ENCODE peak calls at places on chromosome 22, in six cellular contexts. L is pancreas, J is upper lobe of left lung, Y is PC-9, X is testis, M is uterus. E is an unnamed sample. For H3K27me3, the result is how much of the 10 kb centered on the place peaks cover.

GRCh38 chr22:24694971-24695928 is 79.3 kb downstream of the PIWIL3 start:
- DNase-seq in X (no peak), Y (no peak), J (peak), L (no peak), M (no peak), E (no peak)

GRCh38 chr22:25749420-25750169 is 7.6 kb downstream of the MYO18B start:
- DNase-seq in M (no peak), X (no peak), Y (no peak), L (no peak), J (no peak), E (no peak)

GRCh38 chr22:46074771-46075551 is 75.4 kb upstream of the PPARA start:
- DNase-seq in J (peak), X (peak), M (peak), Y (no peak), L (peak), E (peak)

GRCh38 chr22:41831383-41831782 is 1.5 kb upstream of the SREBF2 start:
- DNase-seq in X (no peak), Y (no peak), L (no peak), M (no peak), J (no peak), E (no peak)

GRCh38 chr22:46029574-46030200 is 52.7 kb upstream of the WNT7B start:
- DNase-seq in X (no peak), J (peak), L (no peak), Y (no peak), M (peak), E (no peak)

GRCh38 chr22:31926969-31927368 is 17.4 kb upstream of the YWHAH start:
- DNase-seq in X (no peak), Y (no peak), J (no peak), L (no peak), M (no peak), E (no peak)

GRCh38 chr22:45537734-45538181 is 35.1 kb downstream of the FBLN1 start:
- DNase-seq in X (peak), M (peak), J (no peak), L (no peak), Y (no peak), E (peak)

GRCh38 chr22:29912605-29913398 is 29.8 kb downstream of the MTMR3 start:
- DNase-seq in X (no peak), J (no peak), Y (no peak), M (no peak), L (no peak), E (peak)

GRCh38 chr22:42892571-42893316 is 35.7 kb upstream of the ARFGAP3 start:
- DNase-seq in Y (no peak), X (no peak), L (peak), J (peak), M (no peak), E (no peak)

GRCh38 chr22:26708256-26709009 is 51.0 kb downstream of the MIAT start:
- DNase-seq in Y (no peak), X (no peak), L (no peak), M (no peak), J (no peak), E (no peak)

GRCh38 chr22:25966448-25966913 is 202.8 kb upstream of the SEZ6L start:
- DNase-seq in J (no peak), L (no peak), Y (no peak), M (no peak), X (no peak), E (no peak)

GRCh38 chr22:32444068-32444467 is 20.2 kb downstream of the BPIFC start:
- DNase-seq in M (no peak), L (no peak), X (peak), J (no peak), Y (peak), E (no peak)

GRCh38 chr22:23269441-23270211 is 89.3 kb downstream of the BCR start:
- DNase-seq in M (no peak), Y (no peak), J (no peak), X (no peak), L (no peak), E (no peak)

GRCh38 chr22:26502688-26503561 is 9.3 kb downstream of the TFIP11 start:
- DNase-seq in Y (no peak), X (peak), L (no peak), J (peak), M (no peak), E (peak)

GRCh38 chr22:45284705-45285305 is at the start of gene UPK3A:
- DNase-seq in Y (peak), L (peak), J (peak), X (peak), M (peak), E (peak)

GRCh38 chr22:42780070-42780540 is 59.4 kb upstream of the A4GALT start:
- DNase-seq in Y (peak), J (peak), X (peak), L (peak), M (no peak), E (no peak)

GRCh38 chr22:32204856-32205722 is at the start of gene RFPL2:
- DNase-seq in J (peak), Y (no peak), X (peak), L (peak), M (no peak), E (no peak)

GRCh38 chr22:30205281-30206115 is 41.1 kb downstream of the LIF start:
- DNase-seq in J (peak), Y (peak), L (no peak), M (peak), X (peak), E (peak)

GRCh38 chr22:24414984-24415945 is 12.1 kb upstream of the ADORA2A start:
- DNase-seq in M (no peak), Y (no peak), X (no peak), J (no peak), L (no peak), E (no peak)

GRCh38 chr22:46087816-46088277 is 62.5 kb upstream of the PPARA start:
- DNase-seq in Y (no peak), J (peak), X (peak), L (peak), M (peak), E (peak)

GRCh38 chr22:29750029-29750428 is 16.8 kb downstream of the ZMAT5 start:
- DNase-seq in M (no peak), L (no peak), J (no peak), X (no peak), Y (no peak), E (no peak)

GRCh38 chr22:25817092-25817943 is 75.3 kb downstream of the MYO18B start:
- DNase-seq in X (no peak), L (no peak), J (no peak), Y (no peak), M (no peak), E (no peak)

GRCh38 chr22:18104566-18104965 is 6.0 kb upstream of the TUBA8 start:
- DNase-seq in L (no peak), M (no peak), Y (no peak), X (no peak), J (no peak), E (no peak)

GRCh38 chr22:48819232-48819631 is 1008.4 kb downstream of the BRD1 start:
- DNase-seq in M (no peak), X (no peak), Y (no peak), J (no peak), L (no peak), E (no peak)

GRCh38 chr22:40588726-40589125 is 47.8 kb downstream of the MRTFA start:
- DNase-seq in L (no peak), M (no peak), X (no peak), Y (peak), J (peak), E (no peak)

GRCh38 chr22:47835726-47836125 is 1073.3 kb downstream of the TBC1D22A start:
- DNase-seq in L (no peak), J (no peak), Y (peak), X (no peak), M (no peak), E (no peak)

GRCh38 chr22:46035742-46036557 is 59.0 kb upstream of the WNT7B start:
- DNase-seq in J (peak), X (peak), Y (peak), L (peak), M (peak), E (peak)

GRCh38 chr22:20953668-20954500 is 13.2 kb upstream of the AIFM3 start:
- DNase-seq in M (peak), L (peak), Y (no peak), J (peak), X (no peak), E (no peak)

GRCh38 chr22:45413013-45413367 is 409 bp downstream of the SMC1B start:
- DNase-seq in L (no peak), X (no peak), Y (no peak), J (no peak), M (no peak), E (no peak)

GRCh38 chr22:43911351-43911750 is 12.3 kb upstream of the PNPLA3 start:
- DNase-seq in L (no peak), J (no peak), M (no peak), Y (no peak), X (no peak), E (no peak)
- H3K4me3 ChIP-seq in L (no peak), J (no peak), M (no peak), Y (no peak), X (no peak), E (no peak)

GRCh38 chr22:19779685-19780268 is 19.2 kb downstream of the TBX1 start:
- DNase-seq in X (no peak), Y (no peak), J (no peak), M (no peak), L (no peak), E (no peak)
- H3K27me3 ChIP-seq in X (under half), Y (under half), J (under half), M (under half), L (under half), E (half or more)

GRCh38 chr22:36904260-36904659 is 9.2 kb upstream of the CSF2RB start:
- DNase-seq in L (no peak), J (no peak), X (no peak), Y (no peak), M (no peak), E (no peak)
- TF ChIP-seq CTCF in L (no peak), J (no peak), X (no peak), Y (peak), M (no peak), E (no peak)

GRCh38 chr22:39415506-39415905 is 15.9 kb downstream of the TAB1 start:
- DNase-seq in X (no peak), M (no peak), J (no peak), L (no peak), Y (no peak), E (no peak)
- H3K4me3 ChIP-seq in X (no peak), M (no peak), J (no peak), L (no peak), Y (no peak), E (no peak)

GRCh38 chr22:22213231-22213630 is 31.4 kb upstream of the VPREB1 start:
- DNase-seq in X (no peak), Y (no peak), J (no peak), L (no peak), M (no peak), E (no peak)
- H3K27me3 ChIP-seq in X (under half), Y (under half), J (under half), L (under half), M (under half), E (under half)

GRCh38 chr22:37259540-37260029 is 15.5 kb upstream of the RAC2 start:
- DNase-seq in Y (no peak), M (no peak), L (no peak), J (no peak), X (peak), E (no peak)
- TF ChIP-seq CTCF in Y (peak), M (no peak), L (no peak), J (peak), X (peak), E (peak)

DNA sequence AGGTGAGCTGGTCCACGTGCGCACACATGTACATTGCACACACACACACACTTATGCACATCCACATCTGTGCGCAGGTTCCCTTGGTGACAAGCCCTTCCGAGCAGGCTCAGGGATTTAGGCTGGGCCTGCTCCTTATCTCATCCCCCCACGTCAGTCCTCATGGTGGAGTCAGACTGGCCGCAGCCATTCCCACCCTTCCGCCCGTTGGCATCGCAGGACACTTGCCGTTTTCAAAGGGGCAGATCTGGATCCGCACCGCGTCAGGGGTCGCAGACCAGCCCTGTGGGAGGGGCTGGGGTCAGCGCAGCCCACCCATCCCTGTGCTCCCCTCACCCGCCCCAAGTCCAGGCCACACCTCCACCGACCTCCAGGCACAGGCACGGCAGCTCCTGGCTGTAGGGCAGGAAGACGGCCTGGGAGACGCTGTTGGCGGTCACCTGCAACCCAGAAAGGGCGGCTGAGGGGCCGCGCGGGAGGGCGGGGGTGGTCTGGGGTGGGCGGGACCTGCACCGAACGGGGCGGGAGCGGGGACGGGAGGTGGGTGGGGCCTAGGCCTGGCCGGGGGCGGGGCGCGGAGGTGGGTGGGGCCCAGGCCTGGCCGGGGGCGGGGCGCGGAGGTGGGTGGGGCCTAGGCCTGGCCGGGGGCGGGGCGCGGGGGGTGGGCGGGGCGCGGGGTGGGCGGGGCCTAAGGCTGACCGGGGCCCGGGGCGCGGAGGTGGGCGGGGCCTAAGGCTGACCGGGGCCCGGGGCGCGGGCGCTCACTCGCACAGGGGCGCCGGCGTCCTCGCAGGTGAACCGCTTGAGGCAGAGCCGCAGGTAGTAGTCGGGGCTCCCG is 13.3 kb downstream of the IL17REL start:
- DNase-seq in L (no peak), J (peak), X (peak), M (no peak), Y (no peak), E (peak)
- H3K4me3 ChIP-seq in L (peak), J (peak), X (peak), M (no peak), Y (no peak), E (peak)

GRCh38 chr22:36184433-36185035 is 17.1 kb downstream of the APOL4 start:
- DNase-seq in M (peak), L (no peak), J (no peak), X (no peak), Y (no peak), E (no peak)
- H3K27me3 ChIP-seq in M (under half), L (under half), J (under half), X (under half), Y (under half), E (under half)

DNA sequence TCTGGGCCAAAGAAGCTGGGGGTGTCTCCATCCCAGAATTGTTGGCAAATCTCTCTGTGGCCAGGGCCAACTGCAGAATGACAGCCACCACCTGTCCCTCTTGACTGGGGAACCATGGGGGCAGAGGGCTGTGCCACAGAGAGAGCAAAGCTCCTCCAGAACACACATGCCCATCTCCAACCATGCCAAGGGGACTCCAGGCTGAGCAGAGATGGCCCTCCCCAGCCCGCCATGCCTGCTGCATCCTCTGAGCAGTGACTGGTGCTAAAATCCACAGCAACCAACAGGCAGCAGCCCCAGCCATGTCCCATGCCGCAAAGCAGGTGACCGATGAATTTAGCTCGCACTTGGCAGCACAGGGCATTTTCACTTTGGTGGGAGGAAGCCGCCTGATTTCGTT is 45.0 kb downstream of the LARGE1 start:
- DNase-seq in L (no peak), M (no peak), J (no peak), X (no peak), Y (no peak), E (no peak)
- TF ChIP-seq CTCF in L (no peak), M (no peak), J (no peak), X (no peak), Y (no peak), E (no peak)

DNA sequence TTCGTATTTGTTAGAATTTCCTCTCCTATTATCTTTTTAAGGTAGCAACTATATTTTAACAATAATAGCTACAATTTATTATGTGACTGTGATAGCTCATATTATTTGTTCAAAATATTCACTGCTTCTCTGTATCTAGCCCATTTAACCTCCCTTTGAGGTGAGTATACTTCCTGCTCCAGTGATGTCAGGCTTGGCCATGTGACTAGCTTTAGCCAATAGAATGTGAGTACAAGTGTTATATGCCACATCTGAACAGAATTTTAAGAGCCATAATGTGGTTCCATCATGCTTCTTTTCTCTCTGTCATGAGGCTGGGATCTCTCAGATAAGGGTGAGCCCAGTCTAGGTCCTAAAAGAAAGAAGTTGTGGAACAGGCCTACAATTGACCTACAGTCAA is 217.6 kb downstream of the TTC28 start:
- DNase-seq in X (no peak), M (no peak), J (no peak), L (no peak), Y (no peak), E (no peak)
- H3K4me3 ChIP-seq in X (no peak), M (no peak), J (no peak), L (no peak), Y (no peak), E (no peak)

E was measured in heart right ventricle.